ENCODE peak calls at places on chromosomes 2 and 18, in four cellular contexts. U is HL-60, L is GM12878, Q is K562. O is an unnamed sample.

GRCh38 chr2:240913810-240914644 is 7.9 kb downstream of the CROCC2 start:
- DNase-seq in U (no peak), L (no peak), Q (peak; percentile 71), O (peak; percentile 87)

GRCh38 chr2:46943881-46944798 is 28.5 kb upstream of the MCFD2 start:
- DNase-seq in U (no peak), L (peak; percentile 84), Q (no peak), O (peak; percentile 51)

GRCh38 chr2:45821558-45822271 is 170.2 kb downstream of the PRKCE start:
- DNase-seq in U (no peak), L (no peak), Q (no peak), O (no peak)

GRCh38 chr2:200590090-200590489 is 4.3 kb downstream of the AOX1 start:
- DNase-seq in U (no peak), L (no peak), Q (no peak), O (no peak)

GRCh38 chr2:86035883-86036789 is 69.5 kb downstream of the POLR1A start:
- DNase-seq in U (peak; percentile 90), L (peak; percentile 71), Q (no peak), O (peak; percentile 77)

GRCh38 chr2:96876811-96877437 is 7.0 kb upstream of the SEMA4C start:
- DNase-seq in U (no peak), L (no peak), Q (no peak), O (no peak)

GRCh38 chr2:159228006-159228655 is 58.4 kb downstream of the WDSUB1 start:
- DNase-seq in U (no peak), L (no peak), Q (no peak), O (no peak)

GRCh38 chr2:39723497-39723896 is 55.6 kb downstream of the THUMPD2 start:
- DNase-seq in U (no peak), L (no peak), Q (no peak), O (no peak)

GRCh38 chr2:227029706-227030105 is 134.3 kb downstream of the COL4A4 start:
- DNase-seq in U (peak; percentile 2), L (no peak), Q (no peak), O (no peak)

GRCh38 chr2:237964194-237964577 is 2.6 kb upstream of the UBE2F start:
- DNase-seq in U (no peak), L (no peak), Q (peak; percentile 29), O (no peak)

GRCh38 chr2:23327897-23328296 is 57.1 kb upstream of the KLHL29 start:
- DNase-seq in U (no peak), L (no peak), Q (no peak), O (no peak)

GRCh38 chr2:8500124-8501054 is 181.5 kb upstream of the ID2 start:
- DNase-seq in U (no peak), L (no peak), Q (no peak), O (no peak)

GRCh38 chr2:106197878-106198277 is 3.8 kb upstream of the UXS1 start:
- DNase-seq in U (no peak), L (no peak), Q (no peak), O (no peak)

GRCh38 chr2:149645391-149645790 is 57.8 kb upstream of the MMADHC start:
- DNase-seq in U (no peak), L (no peak), Q (no peak), O (no peak)

GRCh38 chr18:44725300-44726096 is 44.8 kb downstream of the SETBP1 start:
- DNase-seq in U (peak; percentile 17), L (peak; percentile 71), Q (peak; percentile 75), O (no peak)

GRCh38 chr2:44291281-44292248 is 16.3 kb downstream of the SLC3A1 start:
- DNase-seq in U (peak; percentile 11), L (no peak), Q (peak; percentile 28), O (no peak)

GRCh38 chr2:237258146-237258545 is 155.8 kb downstream of the COL6A3 start:
- DNase-seq in U (no peak), L (no peak), Q (no peak), O (no peak)

GRCh38 chr18:27713037-27713726 is 463.7 kb downstream of the CDH2 start:
- DNase-seq in U (no peak), L (no peak), Q (no peak), O (no peak)

GRCh38 chr18:46156124-46156745 is 52.0 kb downstream of the HAUS1 start:
- DNase-seq in U (no peak), L (no peak), Q (no peak), O (no peak)

GRCh38 chr2:238692562-238692961 is 155.3 kb upstream of the TWIST2 start:
- DNase-seq in U (no peak), L (no peak), Q (no peak), O (no peak)

GRCh38 chr2:170524828-170525565 is 190.1 kb upstream of the SP5 start:
- DNase-seq in U (no peak), L (peak; percentile 33), Q (no peak), O (no peak)

DNA sequence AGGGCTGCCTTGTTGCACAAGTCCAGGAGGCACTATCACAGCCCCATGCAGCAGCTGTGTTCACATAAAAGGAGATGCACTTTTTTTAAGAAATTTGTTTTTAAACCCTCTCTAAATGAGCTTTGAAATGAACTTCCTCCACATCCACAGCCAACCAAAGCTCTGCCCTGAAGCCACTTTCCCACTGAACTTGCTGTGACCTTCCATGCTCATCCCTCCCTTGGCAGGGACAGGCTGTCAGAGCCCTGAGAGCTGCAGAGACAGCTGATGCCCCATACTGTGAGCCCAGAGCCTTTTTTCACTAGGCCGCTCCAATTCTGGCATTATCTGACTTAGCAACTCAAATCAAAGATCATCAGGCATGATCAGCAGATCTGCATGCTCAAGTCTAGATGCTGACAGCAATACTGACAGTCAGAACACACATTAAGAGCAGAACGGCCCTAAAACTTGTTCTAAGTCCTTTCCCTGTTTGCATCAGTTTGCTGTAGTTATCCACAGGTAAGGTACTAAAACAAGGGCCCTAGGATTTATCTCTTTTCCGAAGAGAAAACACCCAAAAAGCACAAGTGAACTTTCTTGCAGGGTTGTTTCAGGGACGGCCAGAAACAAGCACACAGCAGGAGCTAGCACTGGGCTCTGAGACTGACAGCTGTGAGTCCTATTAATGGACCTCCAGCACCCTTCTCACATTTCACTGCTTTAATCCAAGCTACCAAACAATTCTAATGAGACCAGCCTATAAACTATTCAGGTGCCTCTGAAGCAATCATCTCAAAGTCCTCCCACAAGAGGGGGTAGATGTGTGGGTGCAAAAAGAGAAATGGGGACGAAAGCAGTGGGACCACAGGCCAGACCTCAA is 34.9 kb downstream of the RNU4ATAC start:
- DNase-seq in U (no peak), L (no peak), Q (no peak), O (no peak)
- TF ChIP-seq SPI1 in U (no peak), L (no peak), Q (no peak), O (no peak)

DNA sequence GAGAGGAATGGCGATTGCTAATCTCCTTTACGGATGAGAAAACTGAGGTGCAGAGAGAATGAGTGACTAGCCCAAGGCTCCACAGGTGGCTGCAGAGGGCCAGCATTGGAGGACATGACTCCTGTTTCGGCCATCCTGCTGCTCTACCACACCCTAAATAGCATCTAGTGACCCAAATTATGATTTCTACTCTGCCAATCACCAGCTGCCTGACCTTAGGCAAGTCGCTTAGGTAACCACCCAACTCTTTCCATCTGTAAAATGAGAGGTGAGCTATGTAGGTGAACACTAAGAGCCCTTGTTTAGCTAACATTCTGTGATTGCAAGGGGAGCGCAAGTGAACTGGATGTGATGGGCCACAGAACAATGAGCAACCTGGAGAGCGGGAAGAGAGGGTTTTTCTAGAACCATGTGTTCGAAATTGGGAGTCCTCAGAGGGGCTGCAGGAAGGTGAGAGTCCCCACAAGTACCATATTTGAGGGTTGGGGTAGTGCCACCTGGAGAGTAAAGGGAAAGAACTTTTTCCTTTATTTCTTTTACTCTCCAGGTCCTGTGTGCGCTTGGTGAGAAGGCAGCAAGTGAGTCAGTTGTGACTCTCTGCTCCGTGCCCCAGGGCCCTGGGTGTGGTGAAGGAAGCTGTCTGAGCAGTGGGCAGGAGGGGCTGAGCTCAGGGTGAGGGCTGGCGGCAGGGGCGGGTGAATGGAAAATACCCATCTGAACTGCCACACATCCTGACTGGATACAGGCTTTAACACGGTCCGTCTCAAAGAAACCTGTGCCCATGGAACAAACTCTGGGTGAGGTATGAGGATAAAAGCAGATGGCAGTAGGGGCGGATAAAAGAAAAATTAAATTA is 2.4 kb downstream of the CYP27C1 start:
- DNase-seq in U (no peak), L (no peak), Q (no peak), O (no peak)
- TF ChIP-seq SPI1 in U (no peak), L (no peak), Q (no peak), O (no peak)

GRCh38 chr2:206212673-206213513 is 53.2 kb downstream of the EEF1B2 start:
- DNase-seq in U (no peak), L (no peak), Q (no peak), O (no peak)
- TF ChIP-seq SPI1 in U (no peak), L (no peak), Q (no peak), O (no peak)

DNA sequence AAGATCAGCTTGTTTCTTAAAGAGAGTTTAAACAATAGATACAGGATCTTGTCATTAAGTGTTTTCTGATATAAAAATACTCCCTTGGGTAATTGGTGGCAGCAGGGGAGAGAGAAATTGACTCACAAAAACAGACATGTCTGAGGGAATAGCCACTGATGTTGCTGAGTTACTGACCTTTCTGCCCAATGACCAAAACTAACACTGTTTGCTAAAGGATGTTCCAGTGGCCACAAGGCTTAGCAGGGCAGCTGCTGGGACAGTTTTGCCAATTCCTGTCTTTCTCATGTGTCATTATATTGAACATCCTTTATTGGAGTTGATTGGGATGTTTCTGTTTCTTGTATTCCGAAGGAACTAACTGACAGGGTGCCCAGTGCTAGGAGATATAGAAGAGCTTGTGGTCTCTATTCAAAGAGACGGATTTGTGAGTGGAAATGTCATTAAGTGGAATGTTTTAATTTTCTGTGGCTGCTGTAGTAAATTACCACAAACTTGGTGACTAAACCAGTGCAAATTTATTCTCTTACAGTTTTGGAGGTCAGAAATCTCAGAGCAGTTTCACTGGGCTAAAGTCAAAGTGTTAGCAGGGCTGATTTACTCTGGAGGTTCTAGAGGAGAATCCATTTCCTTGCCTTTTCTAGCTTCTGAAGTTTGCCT is 124.8 kb upstream of the RMDN2 start:
- DNase-seq in U (no peak), L (no peak), Q (no peak), O (no peak)
- TF ChIP-seq SPI1 in U (no peak), L (no peak), Q (no peak), O (no peak)

DNA sequence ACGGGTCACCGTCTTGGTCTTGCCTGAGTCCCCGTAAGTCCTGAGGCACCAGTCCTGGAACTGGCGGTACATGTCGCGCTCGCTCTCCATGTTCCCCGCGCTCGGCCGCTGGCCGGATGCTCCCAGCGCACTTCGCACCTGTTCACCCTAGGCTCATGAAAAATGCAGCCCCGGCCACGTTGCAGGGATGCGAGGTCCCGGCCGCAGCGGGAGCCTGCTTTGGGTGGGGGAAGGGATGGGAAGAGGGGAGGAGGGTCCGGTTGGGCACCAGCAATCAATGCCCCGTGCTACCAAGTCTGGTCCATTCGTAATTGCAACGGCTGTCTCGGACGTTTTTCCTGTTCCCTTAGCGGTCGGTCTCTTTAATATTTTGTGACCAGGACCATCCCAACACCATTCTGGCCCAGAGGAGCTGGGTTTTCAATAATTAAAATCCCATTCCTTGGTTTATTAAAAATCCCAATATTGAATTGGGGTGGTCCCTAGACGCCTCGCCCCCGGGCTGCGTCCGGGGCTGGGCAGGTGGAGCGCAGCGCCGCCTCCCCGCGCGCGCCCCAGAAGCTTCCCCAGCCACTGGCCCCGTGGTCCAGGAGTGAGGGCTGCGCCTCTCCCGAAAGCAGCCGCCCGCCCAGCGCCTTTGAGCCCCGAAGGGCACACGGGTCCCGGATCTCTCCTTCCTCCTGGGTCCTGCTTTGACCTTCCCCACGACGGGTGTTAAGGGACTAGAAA is 1.4 kb downstream of the NOL4 start:
- DNase-seq in U (no peak), L (no peak), Q (no peak), O (no peak)
- TF ChIP-seq SPI1 in U (no peak), L (no peak), Q (no peak), O (no peak)

O was measured in GM12891.